ENCODE peak calls at places on chromosome 4, in five cellular contexts. A, J, Q, M and K are unnamed samples. For H3K4me1, the result is how much of the 10 kb centered on the place peaks cover.

GRCh38 chr4:133921280-133922195 is 280.1 kb downstream of the PABPC4L start:
- DNase-seq in J (no peak), M (no peak), A (no peak), Q (peak), K (no peak)

GRCh38 chr4:73413294-73413755 is 9.2 kb downstream of the ALB start:
- DNase-seq in J (no peak), Q (no peak), A (no peak), M (no peak), K (no peak)

GRCh38 chr4:67152976-67153375 is 392.3 kb downstream of the CENPC start:
- DNase-seq in M (no peak), Q (no peak), J (no peak), A (no peak), K (no peak)

GRCh38 chr4:177163532-177163931 is 146.1 kb upstream of the NEIL3 start:
- DNase-seq in Q (no peak), M (no peak), J (no peak), A (no peak), K (no peak)

GRCh38 chr4:129094347-129094746 is 1.0 kb upstream of the SCLT1 start:
- DNase-seq in Q (no peak), M (no peak), J (no peak), A (no peak), K (no peak)

GRCh38 chr4:54254116-54254914 is 25.2 kb downstream of the PDGFRA start:
- DNase-seq in Q (no peak), J (no peak), A (no peak), M (no peak), K (no peak)

GRCh38 chr4:48315728-48316630 is 25.4 kb upstream of the SLAIN2 start:
- DNase-seq in A (peak), Q (peak), J (no peak), M (no peak), K (no peak)

GRCh38 chr4:39818646-39819045 is 120.7 kb downstream of the UBE2K start:
- DNase-seq in Q (no peak), J (peak), M (no peak), A (no peak), K (no peak)

GRCh38 chr4:105113800-105114199 is 32.9 kb upstream of the TET2 start:
- DNase-seq in M (no peak), J (no peak), A (no peak), Q (no peak), K (no peak)

GRCh38 chr4:14415146-14415545 is 587.1 kb upstream of the CPEB2 start:
- DNase-seq in J (no peak), A (no peak), Q (peak), M (no peak), K (no peak)

GRCh38 chr4:119139822-119140252 is 4.2 kb downstream of the MYOZ2 start:
- DNase-seq in M (no peak), Q (no peak), A (peak), J (no peak), K (no peak)

GRCh38 chr4:2971275-2971674 is 7.9 kb downstream of the GRK4 start:
- DNase-seq in Q (no peak), M (no peak), J (no peak), A (no peak), K (no peak)

GRCh38 chr4:68466185-68466584 is 18.9 kb downstream of the TMPRSS11E start:
- DNase-seq in J (no peak), A (no peak), Q (no peak), M (no peak), K (no peak)

GRCh38 chr4:61425315-61425714 is 225.2 kb downstream of the ADGRL3 start:
- DNase-seq in Q (no peak), M (no peak), J (no peak), A (no peak), K (no peak)

GRCh38 chr4:88115587-88115986 is 42.9 kb downstream of the ABCG2 start:
- DNase-seq in A (no peak), Q (no peak), M (no peak), J (no peak), K (no peak)

GRCh38 chr4:182556576-182556975 is 313.4 kb downstream of the TENM3 start:
- DNase-seq in M (no peak), J (no peak), A (no peak), Q (no peak), K (no peak)

GRCh38 chr4:20464381-20464780 is 212.7 kb downstream of the SLIT2 start:
- DNase-seq in Q (no peak), A (no peak), J (no peak), M (no peak), K (no peak)

GRCh38 chr4:29708473-29708872 is 1011.7 kb upstream of the PCDH7 start:
- DNase-seq in M (no peak), A (no peak), Q (peak), J (no peak), K (no peak)

GRCh38 chr4:39169426-39169825 is 12.9 kb upstream of the WDR19 start:
- DNase-seq in Q (no peak), J (no peak), M (no peak), A (no peak), K (no peak)

GRCh38 chr4:158450741-158451140 is 70.9 kb upstream of the RXFP1 start:
- DNase-seq in M (no peak), Q (no peak), A (no peak), J (no peak), K (no peak)

GRCh38 chr4:90187148-90187884 is 60.1 kb downstream of the CCSER1 start:
- DNase-seq in J (no peak), A (no peak), M (no peak), Q (no peak), K (no peak)

GRCh38 chr4:54233128-54233696 is 4.1 kb downstream of the PDGFRA start:
- DNase-seq in A (peak), M (peak), Q (peak), J (peak), K (peak)

GRCh38 chr4:173834151-173834550 is 304.1 kb upstream of the HAND2 start:
- DNase-seq in J (no peak), M (no peak), Q (no peak), A (no peak), K (no peak)

GRCh38 chr4:169202143-169202699 is 68.5 kb downstream of the SH3RF1 start:
- DNase-seq in J (no peak), A (no peak), M (no peak), Q (no peak), K (no peak)
- H3K4me1 ChIP-seq in J (under half), A (under half), M (half or more), Q (half or more), K (under half)

DNA sequence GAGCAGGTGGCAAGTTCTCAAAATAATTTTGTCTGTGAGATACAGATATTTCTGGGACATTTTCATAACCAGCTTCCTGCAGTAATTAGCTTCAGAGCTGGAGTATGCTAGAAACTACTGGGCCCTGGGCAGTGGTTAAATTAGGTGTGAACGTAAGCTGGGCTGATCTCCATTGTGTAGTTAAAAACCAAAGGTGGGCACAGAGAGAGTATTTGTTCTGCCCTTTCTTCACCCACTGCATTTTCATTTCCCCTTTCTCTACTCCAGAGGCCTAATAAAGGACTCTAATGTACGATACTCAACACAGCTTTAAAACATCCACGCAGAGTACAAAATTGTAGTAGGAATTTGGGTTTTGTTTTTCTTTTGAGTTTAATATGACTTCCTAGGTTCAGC is 252.7 kb downstream of the SPRY1 start:
- DNase-seq in J (no peak), Q (no peak), A (no peak), M (no peak), K (no peak)
- H3K4me1 ChIP-seq in J (under half), Q (under half), A (under half), M (under half), K (under half)

DNA sequence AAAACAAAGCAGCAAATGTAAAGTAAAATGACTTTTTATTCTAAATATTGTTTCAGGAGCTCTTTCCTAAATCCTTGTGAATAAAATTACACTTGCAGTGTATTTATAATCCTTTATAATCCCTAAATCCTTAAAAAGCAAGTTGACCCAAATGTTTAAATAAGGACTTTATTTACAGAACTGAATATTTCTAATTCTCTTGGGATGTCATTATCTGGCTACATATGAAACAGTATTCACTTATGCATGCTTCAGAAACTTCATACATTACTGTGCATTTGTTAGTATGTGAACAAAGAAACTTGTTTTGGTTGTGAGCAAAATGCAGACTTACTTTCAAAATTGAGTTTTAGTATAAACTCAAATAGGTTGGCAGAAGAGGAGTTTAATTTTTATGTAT is 49.2 kb downstream of the PTTG2 start:
- DNase-seq in A (no peak), J (no peak), Q (no peak), M (no peak), K (no peak)
- H3K4me1 ChIP-seq in A (under half), J (under half), Q (under half), M (half or more), K (under half)

GRCh38 chr4:122838034-122838433 is 11.4 kb downstream of the FGF2 start:
- DNase-seq in A (no peak), M (no peak), Q (no peak), J (no peak), K (no peak)
- H3K4me1 ChIP-seq in A (under half), M (under half), Q (under half), J (under half), K (under half)

DNA sequence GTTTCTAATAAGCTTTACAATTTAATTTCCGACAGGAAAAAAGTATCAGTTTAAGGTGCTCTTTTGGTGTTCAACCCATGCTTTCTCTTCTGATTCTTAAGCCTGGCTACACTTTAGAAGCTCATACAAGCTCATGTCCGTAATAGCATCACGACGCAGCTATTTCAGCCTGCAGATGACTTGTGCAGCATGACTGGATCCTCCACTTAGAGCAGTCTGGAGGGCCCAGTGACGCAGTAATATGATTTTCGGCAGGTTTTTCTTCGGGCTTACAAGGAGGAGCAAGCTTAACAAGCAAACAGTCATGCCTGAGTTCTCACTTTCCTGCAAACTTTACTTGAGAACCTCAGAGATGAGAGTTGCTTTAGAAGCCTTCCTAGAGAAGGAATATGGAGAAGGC is 85.3 kb upstream of the MAML3 start:
- DNase-seq in Q (no peak), M (no peak), A (no peak), J (no peak), K (no peak)
- H3K4me1 ChIP-seq in Q (half or more), M (half or more), A (under half), J (under half), K (under half)